ENCODE peak calls at places on chromosomes 16 and 17, in eight cellular contexts. Z is heart right ventricle, M is osteoblast, Y is pancreas, D is WERI-Rb-1, R is cardiac muscle cell, X is left ventricle myocardium inferior, G is AG10803. P is an unnamed sample.

GRCh38 chr17:29972277-29972676 is 30.8 kb downstream of the EFCAB5 start:
- DNase-seq in Z (no peak), M (no peak), Y (no peak), D (no peak), R (no peak), X (no peak), G (no peak), P (peak; percentile 52)

GRCh38 chr16:14650629-14651028 is 17.9 kb downstream of the BFAR start:
- DNase-seq in Z (no peak), M (no peak), Y (no peak), D (no peak), R (no peak), X (no peak), G (no peak), P (no peak)

GRCh38 chr17:60926466-60927183 is 249.0 kb downstream of the BCAS3 start:
- DNase-seq in Z (no peak), M (no peak), Y (no peak), D (no peak), R (no peak), X (no peak), G (no peak), P (no peak)

GRCh38 chr16:88510091-88510719 is 57.1 kb downstream of the ZFPM1 start:
- DNase-seq in Z (no peak), M (no peak), Y (no peak), D (no peak), R (no peak), X (no peak), G (no peak), P (no peak)

GRCh38 chr16:35797811-35798210 is 2338.4 kb downstream of the TP53TG3F start:
- DNase-seq in Z (no peak), M (no peak), Y (no peak), D (no peak), R (no peak), X (no peak), G (no peak), P (no peak)

GRCh38 chr17:13484020-13484419 is 117.7 kb downstream of the HS3ST3A1 start:
- DNase-seq in Z (no peak), M (no peak), Y (no peak), D (no peak), R (no peak), X (no peak), G (peak; percentile 40), P (no peak)

GRCh38 chr16:88071908-88072307 is 120.7 kb downstream of the BANP start:
- DNase-seq in Z (no peak), M (no peak), Y (no peak), D (no peak), R (no peak), X (no peak), G (no peak), P (no peak)

GRCh38 chr17:30458371-30458770 is 18.8 kb upstream of the GOSR1 start:
- DNase-seq in Z (no peak), M (no peak), Y (no peak), D (no peak), R (no peak), X (no peak), G (no peak), P (no peak)

GRCh38 chr16:87324411-87325275 is 7.5 kb upstream of the C16orf95 start:
- DNase-seq in Z (peak; percentile 38), M (peak; percentile 94), Y (no peak), D (peak; percentile 27), R (peak; percentile 33), X (no peak), G (peak; percentile 10), P (peak; percentile 85)

DNA sequence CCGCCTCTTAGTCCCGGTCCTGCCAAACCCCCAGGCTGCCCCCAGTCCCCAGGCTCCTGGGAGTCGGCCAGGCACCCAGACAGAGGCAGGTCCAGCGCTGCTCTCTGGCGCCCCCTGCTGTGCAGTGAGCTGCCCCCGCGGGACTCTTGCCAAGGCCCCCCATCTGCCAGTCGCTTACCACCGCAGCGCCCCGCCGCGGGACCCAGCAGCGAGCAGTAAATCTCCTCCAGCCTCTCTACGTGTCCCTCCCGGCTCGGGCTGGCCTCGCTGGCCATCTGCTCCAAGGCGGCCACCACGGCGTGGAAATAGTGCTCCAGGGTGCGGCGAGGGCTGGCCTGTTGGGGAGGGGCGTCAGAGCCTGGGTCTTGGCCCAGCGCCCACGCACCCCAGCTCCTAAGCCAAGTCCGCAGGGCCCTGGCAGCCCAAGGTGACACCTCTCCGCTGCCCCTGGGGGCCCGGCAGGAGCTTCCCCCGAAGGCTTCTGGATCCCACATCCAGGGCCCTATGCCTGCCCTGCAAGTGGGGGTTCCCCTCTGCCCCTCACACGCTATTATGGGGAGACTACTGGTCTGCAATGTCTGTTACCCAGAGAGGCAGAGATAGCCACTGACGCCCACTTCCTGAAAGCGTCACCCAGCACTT is 33.7 kb upstream of the MFSD6L start:
- DNase-seq in Z (no peak), M (peak; percentile 78), Y (no peak), D (peak; percentile 94), R (no peak), X (no peak), G (no peak), P (no peak)
- TF ChIP-seq CTCF in Z (peak; percentile 43), M (peak; percentile 43), Y (peak; percentile 23), D (peak; percentile 90), R (peak; percentile 43), X (peak; percentile 49), G (peak; percentile 19), P (peak; percentile 69)

DNA sequence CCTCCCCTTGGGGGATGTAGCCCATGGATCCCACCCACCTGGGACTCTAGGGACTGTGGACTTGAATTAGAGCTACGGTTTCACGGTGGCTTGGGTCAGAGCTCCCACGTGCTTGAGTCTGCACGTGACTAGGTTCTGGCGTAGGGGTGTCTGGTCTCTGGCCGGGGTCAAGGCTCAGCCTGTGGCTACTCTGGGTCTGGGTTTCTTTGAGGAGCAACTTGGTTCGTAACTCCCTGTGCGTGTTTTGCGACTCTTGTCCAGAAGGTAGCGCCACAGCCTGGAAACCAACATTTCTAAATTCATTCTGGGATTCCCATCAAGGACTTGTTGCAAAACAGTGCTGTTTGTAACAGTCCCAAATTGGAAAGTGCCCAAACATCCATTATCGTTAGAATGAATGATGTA is 462 bp upstream of the GGT6 start:
- DNase-seq in Z (no peak), M (peak; percentile 80), Y (no peak), D (no peak), R (peak; percentile 71), X (no peak), G (peak; percentile 20), P (no peak)
- TF ChIP-seq CTCF in Z (no peak), M (peak; percentile 29), Y (no peak), D (peak; percentile 36), R (peak; percentile 33), X (no peak), G (no peak), P (peak; percentile 26)

GRCh38 chr17:72075995-72076677 is 44.7 kb upstream of the SOX9 start:
- DNase-seq in Z (no peak), M (no peak), Y (no peak), D (no peak), R (no peak), X (no peak), G (no peak), P (no peak)

GRCh38 chr17:72079700-72080099 is 41.1 kb upstream of the SOX9 start:
- DNase-seq in Z (no peak), M (no peak), Y (no peak), D (no peak), R (no peak), X (no peak), G (no peak), P (no peak)

GRCh38 chr17:72076678-72077030 is 44.2 kb upstream of the SOX9 start:
- DNase-seq in Z (no peak), M (no peak), Y (no peak), D (no peak), R (no peak), X (no peak), G (no peak), P (no peak)

DNA sequence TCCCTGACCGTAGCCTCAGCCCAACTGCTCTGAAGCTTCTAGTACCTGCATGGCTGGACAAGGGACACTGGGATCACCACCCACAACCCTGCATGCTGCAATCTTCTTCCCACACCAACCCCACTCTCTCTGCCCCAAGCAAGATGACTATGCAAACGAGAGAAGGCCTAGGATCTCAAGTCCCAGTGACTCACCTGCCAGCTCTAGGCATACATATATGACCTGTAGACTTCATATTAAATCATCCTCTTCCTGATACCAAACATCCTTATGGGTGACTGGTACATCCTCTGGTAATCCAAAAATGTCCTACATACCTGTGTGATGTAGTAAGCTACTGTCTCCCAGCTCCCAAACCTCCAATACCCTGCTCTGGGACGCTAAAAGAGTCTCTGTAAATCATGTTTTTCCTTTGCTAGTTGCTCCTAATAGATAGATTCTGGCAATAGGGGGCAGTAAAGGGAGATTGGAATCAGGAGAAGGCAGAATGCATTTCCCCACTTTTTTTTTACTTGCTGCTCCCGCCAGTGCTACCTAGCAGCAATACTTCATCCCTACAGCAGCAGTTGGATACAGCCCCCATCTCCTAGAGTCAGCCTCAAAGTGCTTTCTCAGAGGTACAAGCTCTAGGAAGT is 43.4 kb upstream of the SOX9 start:
- DNase-seq in Z (no peak), M (no peak), Y (no peak), D (no peak), R (no peak), X (no peak), G (no peak), P (no peak)
- TF ChIP-seq CTCF in Z (no peak), M (peak; percentile 34), Y (no peak), D (peak; percentile 24), R (peak; percentile 3), X (no peak), G (no peak), P (peak; percentile 30)

GRCh38 chr16:69814561-69814960 is 52.4 kb downstream of the WWP2 start:
- DNase-seq in Z (no peak), M (no peak), Y (peak; percentile 85), D (no peak), R (no peak), X (no peak), G (no peak), P (no peak)

GRCh38 chr16:69820926-69821541 is 58.9 kb downstream of the WWP2 start:
- DNase-seq in Z (no peak), M (peak; percentile 84), Y (peak; percentile 59), D (no peak), R (peak; percentile 37), X (no peak), G (peak; percentile 79), P (no peak)

GRCh38 chr16:69821844-69822173 is 59.7 kb downstream of the WWP2 start:
- DNase-seq in Z (no peak), M (no peak), Y (no peak), D (no peak), R (no peak), X (no peak), G (no peak), P (no peak)

GRCh38 chr16:69822174-69822935 is 60.2 kb downstream of the WWP2 start:
- DNase-seq in Z (no peak), M (no peak), Y (no peak), D (no peak), R (no peak), X (no peak), G (no peak), P (no peak)

DNA sequence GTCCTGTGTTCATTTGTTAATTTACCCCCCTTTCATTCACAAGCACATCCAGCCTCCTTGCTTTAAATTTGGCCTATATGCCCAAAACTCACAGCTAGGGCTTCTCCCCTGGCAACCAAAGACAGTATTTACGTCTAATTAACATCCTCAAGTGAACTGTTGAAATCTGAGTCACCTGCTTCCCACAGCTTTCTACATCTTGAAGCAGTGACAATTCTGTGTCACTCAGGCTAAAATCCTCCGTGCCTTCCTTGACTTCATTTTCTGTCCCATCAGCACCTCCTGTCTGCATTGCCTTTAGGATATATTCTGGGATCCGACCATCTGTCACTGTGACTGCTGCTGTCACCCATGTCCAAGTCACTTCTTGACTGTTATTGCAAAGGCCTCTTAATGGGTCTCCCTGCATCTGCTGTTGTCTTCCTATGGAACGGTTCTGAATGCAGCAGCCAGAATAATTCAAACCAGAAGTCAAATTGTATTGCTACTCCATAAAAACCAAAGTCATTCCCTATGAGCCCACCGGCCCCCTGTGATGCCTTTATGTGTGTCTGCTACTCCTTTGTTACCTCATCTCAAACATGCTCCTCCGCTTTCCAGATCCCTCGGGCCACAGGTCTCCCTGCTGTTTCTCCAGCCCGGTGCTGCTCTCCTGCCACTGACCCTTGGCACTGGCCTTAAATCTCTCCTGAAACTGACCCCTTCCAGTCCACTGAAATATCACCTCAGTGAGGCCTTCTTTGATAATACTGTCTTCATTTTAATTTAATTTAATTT is 56.9 kb downstream of the WWP2 start:
- DNase-seq in Z (no peak), M (no peak), Y (no peak), D (peak; percentile 56), R (no peak), X (no peak), G (no peak), P (no peak)
- TF ChIP-seq CTCF in Z (no peak), M (no peak), Y (no peak), D (no peak), R (no peak), X (no peak), G (no peak), P (no peak)

P was measured in chondrocyte.